ENCODE peak calls at places on chromosomes 5 and 9, in four cellular contexts. One of them, this sample, is unnamed.

GRCh38 chr9:135601988-135602387 is 37.4 kb downstream of the GLT6D1 start:
- DNase-seq in A172: no peak
- DNase-seq in dorsolateral prefrontal cortex: no peak
- DNase-seq in NCI-H2081: no peak
- DNase-seq in this sample: no peak

GRCh38 chr9:37053684-37054512 is 19.8 kb upstream of the PAX5 start:
- DNase-seq in dorsolateral prefrontal cortex: no peak
- DNase-seq in A172: no peak
- DNase-seq in NCI-H2081: no peak
- DNase-seq in this sample: no peak

GRCh38 chr5:14834584-14835540 is 36.7 kb downstream of the ANKH start:
- DNase-seq in NCI-H2081: no peak
- DNase-seq in A172: peak
- DNase-seq in dorsolateral prefrontal cortex: no peak
- DNase-seq in this sample: no peak

GRCh38 chr5:74478328-74478727 is 162.2 kb downstream of the ENC1 start:
- DNase-seq in NCI-H2081: no peak
- DNase-seq in A172: no peak
- DNase-seq in dorsolateral prefrontal cortex: no peak
- DNase-seq in this sample: no peak

GRCh38 chr9:136854113-136854841 is 2.1 kb downstream of the MAMDC4 start:
- DNase-seq in A172: no peak
- DNase-seq in NCI-H2081: no peak
- DNase-seq in dorsolateral prefrontal cortex: no peak
- DNase-seq in this sample: peak

GRCh38 chr9:125438506-125439433 is 177.1 kb downstream of the GAPVD1 start:
- DNase-seq in A172: no peak
- DNase-seq in NCI-H2081: no peak
- DNase-seq in dorsolateral prefrontal cortex: no peak
- DNase-seq in this sample: no peak

GRCh38 chr5:175444060-175444904 is at the start of gene DRD1:
- DNase-seq in NCI-H2081: peak
- DNase-seq in A172: no peak
- DNase-seq in dorsolateral prefrontal cortex: peak
- DNase-seq in this sample: no peak

GRCh38 chr5:124580925-124581821 is 165.3 kb downstream of the ZNF608 start:
- DNase-seq in A172: no peak
- DNase-seq in NCI-H2081: peak
- DNase-seq in dorsolateral prefrontal cortex: no peak
- DNase-seq in this sample: no peak

GRCh38 chr5:2656186-2656585 is 95.3 kb downstream of the IRX2 start:
- DNase-seq in A172: no peak
- DNase-seq in NCI-H2081: no peak
- DNase-seq in dorsolateral prefrontal cortex: no peak
- DNase-seq in this sample: no peak

GRCh38 chr5:139638090-139638735 is 9.9 kb upstream of the CXXC5 start:
- DNase-seq in NCI-H2081: peak
- DNase-seq in A172: peak
- DNase-seq in dorsolateral prefrontal cortex: peak
- DNase-seq in this sample: peak

GRCh38 chr5:98796197-98796972 is 22.9 kb downstream of the RGMB start:
- DNase-seq in A172: peak
- DNase-seq in NCI-H2081: peak
- DNase-seq in dorsolateral prefrontal cortex: no peak
- DNase-seq in this sample: no peak

GRCh38 chr5:41347569-41347968 is 134.2 kb upstream of the C6 start:
- DNase-seq in A172: no peak
- DNase-seq in NCI-H2081: no peak
- DNase-seq in dorsolateral prefrontal cortex: no peak
- DNase-seq in this sample: no peak

This sample was measured in left ventricle myocardium inferior.